ENCODE peak calls at places on chromosomes 11 and 22, in nine cellular contexts. R is naive B cell; Z is RPMI7951; V is M059J; H is iris pigment epithelial cell; L is stimulated activated naive B cell treated with anti-CD40 and anti-IgM and Interleukin-4, amounts not matched to agents 10 μg/mL and 1 μg/mL and 100 μg/mL, for 72 hours; N is head of caudate nucleus; W is endodermal cell; I is Caco-2. E is an unnamed sample.

GRCh38 chr22:42314709-42315391 is 44.4 kb upstream of the TCF20 start:
- DNase-seq in R (no peak), Z (no peak), V (no peak), H (no peak), L (no peak), N (no peak), W (no peak), I (no peak), E (no peak)

GRCh38 chr11:804599-804964 is 449 bp downstream of the PIDD1 start:
- DNase-seq in R (no peak), Z (no peak), V (no peak), H (no peak), L (no peak), N (no peak), W (peak), I (no peak), E (no peak)

GRCh38 chr11:31757245-31757835 is 53.8 kb downstream of the PAX6 start:
- DNase-seq in R (no peak), Z (no peak), V (no peak), H (no peak), L (no peak), N (no peak), W (no peak), I (no peak), E (no peak)

GRCh38 chr11:35214792-35215193 is 75.8 kb downstream of the CD44 start:
- DNase-seq in R (no peak), Z (peak), V (peak), H (peak), L (peak), N (no peak), W (peak), I (no peak), E (no peak)

GRCh38 chr11:119473901-119474681 is 51.1 kb upstream of the THY1 start:
- DNase-seq in R (no peak), Z (no peak), V (no peak), H (no peak), L (no peak), N (no peak), W (no peak), I (no peak), E (no peak)

GRCh38 chr11:18457435-18457834 is 1.8 kb downstream of the LDHAL6A start:
- DNase-seq in R (no peak), Z (peak), V (peak), H (peak), L (no peak), N (no peak), W (no peak), I (peak), E (no peak)

GRCh38 chr11:82683029-82683428 is 50.6 kb downstream of the FAM181B start:
- DNase-seq in R (no peak), Z (no peak), V (no peak), H (no peak), L (no peak), N (no peak), W (peak), I (no peak), E (no peak)

GRCh38 chr22:19820880-19821522 is 33.7 kb downstream of the GNB1L start:
- DNase-seq in R (no peak), Z (no peak), V (no peak), H (no peak), L (no peak), N (no peak), W (peak), I (no peak), E (no peak)

GRCh38 chr11:115665345-115665901 is 161.2 kb upstream of the CADM1 start:
- DNase-seq in R (no peak), Z (no peak), V (no peak), H (no peak), L (no peak), N (peak), W (peak), I (no peak), E (no peak)

GRCh38 chr22:41939981-41940852 is 6.7 kb downstream of the CENPM start:
- DNase-seq in R (peak), Z (no peak), V (no peak), H (no peak), L (peak), N (peak), W (peak), I (peak), E (peak)

GRCh38 chr11:12989428-12990242 is 19.5 kb upstream of the RASSF10 start:
- DNase-seq in R (no peak), Z (no peak), V (peak), H (peak), L (no peak), N (no peak), W (peak), I (no peak), E (no peak)

GRCh38 chr11:118436639-118437045 is 350 bp downstream of the KMT2A start:
- DNase-seq in R (no peak), Z (peak), V (peak), H (peak), L (no peak), N (no peak), W (peak), I (peak), E (peak)

GRCh38 chr11:128691802-128692749 is 1.8 kb upstream of the FLI1 start:
- DNase-seq in R (no peak), Z (no peak), V (no peak), H (no peak), L (no peak), N (no peak), W (peak), I (no peak), E (no peak)

GRCh38 chr11:47329431-47329993 is 23.0 kb downstream of the MYBPC3 start:
- DNase-seq in R (no peak), Z (no peak), V (no peak), H (no peak), L (no peak), N (no peak), W (no peak), I (peak), E (no peak)

GRCh38 chr11:37504066-37504611 is 906.1 kb upstream of the RAG2 start:
- DNase-seq in R (no peak), Z (peak), V (peak), H (peak), L (peak), N (peak), W (peak), I (peak), E (no peak)

GRCh38 chr22:28514314-28514713 is 165.3 kb downstream of the TTC28 start:
- DNase-seq in R (no peak), Z (no peak), V (no peak), H (peak), L (no peak), N (no peak), W (no peak), I (no peak), E (no peak)

GRCh38 chr11:506238-506949 is 648 bp downstream of the RNH1 start:
- DNase-seq in R (peak), Z (peak), V (peak), H (peak), L (peak), N (peak), W (peak), I (peak), E (peak)

GRCh38 chr22:30212363-30212995 is 34.1 kb downstream of the LIF start:
- DNase-seq in R (no peak), Z (peak), V (peak), H (peak), L (no peak), N (no peak), W (no peak), I (peak), E (no peak)

GRCh38 chr11:76680517-76681425 is 10.2 kb upstream of the LRRC32 start:
- DNase-seq in R (peak), Z (peak), V (peak), H (peak), L (peak), N (peak), W (peak), I (peak), E (peak)

GRCh38 chr22:40423246-40423753 is 52.9 kb downstream of the SGSM3 start:
- DNase-seq in R (no peak), Z (no peak), V (no peak), H (no peak), L (no peak), N (no peak), W (no peak), I (no peak), E (no peak)

GRCh38 chr11:111538407-111539114 is 2.0 kb upstream of the LAYN start:
- DNase-seq in R (no peak), Z (no peak), V (peak), H (peak), L (no peak), N (no peak), W (no peak), I (no peak), E (no peak)

GRCh38 chr22:45200862-45201511 is 37.3 kb downstream of the NUP50 start:
- DNase-seq in R (no peak), Z (no peak), V (peak), H (peak), L (no peak), N (no peak), W (peak), I (no peak), E (no peak)

GRCh38 chr11:103395612-103396011 is 286.4 kb downstream of the DYNC2H1 start:
- DNase-seq in R (no peak), Z (peak), V (peak), H (peak), L (no peak), N (no peak), W (no peak), I (no peak), E (no peak)

GRCh38 chr22:35418088-35418487 is 18.1 kb downstream of the MCM5 start:
- DNase-seq in R (no peak), Z (no peak), V (no peak), H (peak), L (no peak), N (no peak), W (no peak), I (no peak), E (no peak)

GRCh38 chr11:76102772-76103171 is 103.5 kb downstream of the WNT11 start:
- DNase-seq in R (no peak), Z (peak), V (no peak), H (peak), L (no peak), N (no peak), W (no peak), I (no peak), E (no peak)

GRCh38 chr22:45007247-45007945 is 2.4 kb downstream of the PHF21B start:
- DNase-seq in R (no peak), Z (no peak), V (peak), H (peak), L (no peak), N (peak), W (peak), I (peak), E (no peak)

GRCh38 chr22:31676700-31677099 is 14.7 kb upstream of the PISD start:
- DNase-seq in R (peak), Z (peak), V (peak), H (peak), L (peak), N (peak), W (peak), I (peak), E (peak)

GRCh38 chr22:17199131-17199731 is 20.0 kb downstream of the ADA2 start:
- DNase-seq in R (no peak), Z (peak), V (peak), H (peak), L (no peak), N (no peak), W (peak), I (no peak), E (no peak)

GRCh38 chr11:117443269-117444186 is 115.9 kb downstream of the CEP164 start:
- DNase-seq in R (no peak), Z (no peak), V (peak), H (peak), L (no peak), N (peak), W (peak), I (peak), E (no peak)

GRCh38 chr11:10329935-10330334 is 25.1 kb downstream of the ADM start:
- DNase-seq in R (no peak), Z (peak), V (peak), H (peak), L (no peak), N (no peak), W (no peak), I (no peak), E (no peak)

GRCh38 chr11:76602431-76602861 is 68.1 kb downstream of the LRRC32 start:
- DNase-seq in R (no peak), Z (peak), V (no peak), H (no peak), L (no peak), N (no peak), W (peak), I (no peak), E (no peak)

GRCh38 chr11:17415523-17416104 is 27.2 kb upstream of the KCNJ11 start:
- DNase-seq in R (no peak), Z (no peak), V (no peak), H (no peak), L (no peak), N (no peak), W (no peak), I (no peak), E (no peak)

GRCh38 chr11:28058333-28058732 is 49.6 kb downstream of the KIF18A start:
- DNase-seq in R (no peak), Z (no peak), V (peak), H (peak), L (no peak), N (no peak), W (no peak), I (no peak), E (no peak)

GRCh38 chr11:124917115-124917637 is 1.9 kb upstream of the HEPN1 start:
- DNase-seq in R (no peak), Z (peak), V (no peak), H (peak), L (no peak), N (peak), W (no peak), I (no peak), E (no peak)